ENCODE peak calls at places on chromosomes 13 and 19, in six cellular contexts. H is heart right ventricle, K is left lung, J is suprapubic skin, Y is GM23248, Z is activated T-helper 1 cell treated with Interleukin-2 at 50 U/mL for 16 hours. U is an unnamed sample.

GRCh38 chr13:114341003-114341777 is 26.9 kb downstream of the CHAMP1 start:
- DNase-seq in K (no peak), Z (no peak), J (no peak), H (no peak), Y (no peak), U (no peak)

GRCh38 chr13:94534171-94534570 is 54.7 kb upstream of the DCT start:
- DNase-seq in J (no peak), H (no peak), Z (no peak), K (no peak), Y (peak), U (no peak)

GRCh38 chr19:8578642-8579265 is 1.5 kb upstream of the MYO1F start:
- DNase-seq in Y (peak), H (peak), K (peak), J (peak), Z (peak), U (peak)

GRCh38 chr19:8611890-8612806 is 1.6 kb upstream of the ADAMTS10 start:
- DNase-seq in J (peak), Y (peak), Z (no peak), H (peak), K (no peak), U (no peak)

GRCh38 chr19:5436101-5436947 is 18.9 kb upstream of the ZNRF4 start:
- DNase-seq in H (no peak), Y (peak), Z (no peak), J (no peak), K (no peak), U (no peak)

GRCh38 chr13:30038884-30039283 is 188.5 kb upstream of the UBL3 start:
- DNase-seq in Z (no peak), J (no peak), K (no peak), H (no peak), Y (peak), U (no peak)

GRCh38 chr13:40344270-40345148 is 321.9 kb downstream of the FOXO1 start:
- DNase-seq in H (no peak), Z (no peak), J (no peak), K (no peak), Y (no peak), U (no peak)

GRCh38 chr13:46543307-46543706 is 9.7 kb upstream of the LRCH1 start:
- DNase-seq in J (no peak), Y (no peak), Z (no peak), H (no peak), K (no peak), U (no peak)

GRCh38 chr19:11833541-11833940 is 15.0 kb upstream of the ZNF439 start:
- DNase-seq in Z (no peak), H (no peak), K (no peak), J (no peak), Y (no peak), U (no peak)

GRCh38 chr19:46015961-46016425 is 6.9 kb downstream of the PGLYRP1 start:
- DNase-seq in Z (no peak), K (peak), H (no peak), Y (peak), J (no peak), U (no peak)

GRCh38 chr13:22487932-22488331 is 692.8 kb upstream of the SGCG start:
- DNase-seq in K (no peak), Y (peak), J (no peak), Z (no peak), H (no peak), U (no peak)

GRCh38 chr13:26132756-26133155 is 80.9 kb upstream of the SHISA2 start:
- DNase-seq in Y (peak), Z (no peak), K (no peak), J (no peak), H (no peak), U (no peak)